ENCODE peak calls at places on chromosomes 16 and 17, in five cellular contexts. B is fibroblast of lung, G is mesendoderm, A is IMR-90, X is PC-3. L is an unnamed sample.

GRCh38 chr16:52657924-52658323 is 111.0 kb upstream of the TOX3 start:
- DNase-seq in B (no peak), G (no peak), A (no peak), X (no peak), L (no peak)

GRCh38 chr17:74453665-74454196 is 12.7 kb upstream of the CD300A start:
- DNase-seq in B (no peak), G (no peak), A (no peak), X (peak; percentile 88), L (no peak)

GRCh38 chr16:4979164-4979563 is 21.0 kb downstream of the SEC14L5 start:
- DNase-seq in B (no peak), G (no peak), A (no peak), X (no peak), L (no peak)

GRCh38 chr16:26118575-26118974 is 426.8 kb downstream of the HS3ST4 start:
- DNase-seq in B (no peak), G (peak; percentile 91), A (no peak), X (no peak), L (no peak)

GRCh38 chr16:55501549-55502322 is 7.1 kb upstream of the LPCAT2 start:
- DNase-seq in B (no peak), G (peak; percentile 36), A (no peak), X (peak; percentile 53), L (no peak)

GRCh38 chr17:19384723-19385391 is 2.1 kb downstream of the MFAP4 start:
- DNase-seq in B (peak; percentile 70), G (peak; percentile 53), A (peak; percentile 91), X (no peak), L (no peak)

GRCh38 chr16:66512589-66513404 is 37.1 kb downstream of the TK2 start:
- DNase-seq in B (peak; percentile 49), G (peak; percentile 79), A (no peak), X (peak; percentile 87), L (no peak)

GRCh38 chr17:50331085-50331791 is 14.7 kb upstream of the XYLT2 start:
- DNase-seq in B (peak; percentile 97), G (no peak), A (peak; percentile 99), X (peak; percentile 97), L (no peak)

GRCh38 chr17:2087597-2088211 is 32.8 kb downstream of the HIC1 start:
- DNase-seq in B (peak; percentile 63), G (no peak), A (peak; percentile 12), X (no peak), L (peak; percentile 66)

GRCh38 chr17:41539071-41539492 is 11.0 kb upstream of the KRT19 start:
- DNase-seq in B (no peak), G (peak; percentile 76), A (no peak), X (no peak), L (no peak)

GRCh38 chr17:66299721-66300120 is 2.7 kb upstream of the PRKCA start:
- DNase-seq in B (no peak), G (no peak), A (no peak), X (no peak), L (no peak)

GRCh38 chr17:55609737-55610201 is 98.5 kb upstream of the SMIM36 start:
- DNase-seq in B (peak; percentile 74), G (no peak), A (peak; percentile 60), X (peak; percentile 14), L (no peak)
- H3K9ac ChIP-seq in B (no peak overlapping the region), G (no peak overlapping the region), A (no peak overlapping the region), X (no peak overlapping the region), L (no peak overlapping the region)

GRCh38 chr17:705863-706262 is 8.8 kb downstream of the VPS53 start:
- DNase-seq in B (no peak), G (no peak), A (no peak), X (no peak), L (no peak)

GRCh38 chr17:704111-704864 is 10.4 kb downstream of the VPS53 start:
- DNase-seq in B (peak; percentile 59), G (no peak), A (no peak), X (no peak), L (no peak)

GRCh38 chr17:705011-705410 is 9.6 kb downstream of the VPS53 start:
- DNase-seq in B (no peak), G (no peak), A (no peak), X (no peak), L (no peak)

GRCh38 chr17:700504-701094 is 14.0 kb downstream of the VPS53 start:
- DNase-seq in B (peak; percentile 19), G (peak; percentile 22), A (peak; percentile 53), X (peak; percentile 35), L (peak; percentile 76)

DNA sequence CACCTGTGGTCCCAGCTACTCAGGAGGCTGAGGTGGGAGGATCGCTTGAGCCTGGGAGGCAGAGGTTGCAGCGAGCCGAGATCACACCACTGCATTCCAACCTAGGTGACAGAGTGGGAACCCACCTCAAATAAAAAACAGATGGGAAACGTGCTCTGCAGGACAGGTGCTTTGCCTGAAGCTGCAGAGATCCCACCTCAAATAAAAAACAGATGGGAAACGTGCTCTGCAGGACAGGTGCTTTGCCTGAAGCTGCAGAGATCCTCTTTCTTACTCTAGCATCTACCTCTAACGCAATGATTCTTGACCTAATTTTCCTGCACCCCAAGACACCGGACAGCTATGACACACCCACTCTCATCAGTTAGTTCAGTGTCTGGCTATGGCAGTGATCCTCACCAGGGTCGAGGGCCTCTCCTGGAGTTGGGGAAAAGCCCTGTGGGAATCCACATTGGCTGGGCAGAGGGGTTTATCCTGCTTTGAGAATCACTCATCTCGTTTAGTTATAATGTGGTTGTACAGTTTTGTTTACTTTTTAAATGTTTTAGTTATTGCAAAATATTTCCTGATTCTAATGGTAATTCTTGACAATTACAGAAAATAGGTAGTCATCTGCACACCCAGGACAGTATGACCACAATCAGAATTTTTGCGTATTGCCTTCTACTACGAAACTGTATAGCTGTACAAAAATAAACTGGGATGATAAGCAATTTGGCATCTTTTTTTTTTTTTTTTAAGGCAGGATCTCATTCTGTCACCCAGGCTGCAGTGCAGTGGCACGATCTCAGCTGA is 11.4 kb downstream of the VPS53 start:
- DNase-seq in B (no peak), G (no peak), A (peak; percentile 49), X (no peak), L (no peak)
- H3K27ac ChIP-seq in B (no peak overlapping the region), G (no peak overlapping the region), A (no peak overlapping the region), X (no peak overlapping the region), L (no peak overlapping the region)

GRCh38 chr16:68386628-68387027 is 61.7 kb downstream of the SMPD3 start:
- DNase-seq in B (no peak), G (no peak), A (no peak), X (no peak), L (no peak)

GRCh38 chr16:68385371-68385770 is 62.9 kb downstream of the SMPD3 start:
- DNase-seq in B (no peak), G (no peak), A (no peak), X (no peak), L (no peak)

GRCh38 chr16:68387301-68387700 is 61.0 kb downstream of the SMPD3 start:
- DNase-seq in B (no peak), G (no peak), A (no peak), X (no peak), L (no peak)

GRCh38 chr16:68389006-68389405 is 59.3 kb downstream of the SMPD3 start:
- DNase-seq in B (no peak), G (no peak), A (no peak), X (no peak), L (no peak)

GRCh38 chr16:68388124-68388523 is 60.2 kb downstream of the SMPD3 start:
- DNase-seq in B (no peak), G (no peak), A (no peak), X (no peak), L (no peak)
- H3K9ac ChIP-seq in B (no peak overlapping the region), G (no peak overlapping the region), A (no peak overlapping the region), X (no peak overlapping the region), L (no peak overlapping the region)

GRCh38 chr16:83951544-83951943 is 1.5 kb upstream of the OSGIN1 start:
- DNase-seq in B (no peak), G (no peak), A (no peak), X (no peak), L (no peak)
- H3K27ac ChIP-seq in B (no peak overlapping the region), G (no peak overlapping the region), A (no peak overlapping the region), X (no peak overlapping the region), L (no peak overlapping the region)